ENCODE peak calls at places on chromosomes 1 and 21, in six cellular contexts. One of them, this sample, is unnamed.

GRCh38 chr1:81954388-81955023 is 153.8 kb downstream of the ADGRL2 start:
- DNase-seq in stimulated activated CD8-positive, alpha-beta memory T cell treated with anti-CD3 and anti-CD28 coated beads, Interleukin-4, amount 100 ng/mL, for 48 hours: no peak
- DNase-seq in foreskin fibroblast: no peak
- DNase-seq in activated CD4-positive, alpha-beta T cell treated with anti-CD3 and anti-CD28 coated beads, Interleukin-2, amount 10 ng/mL, durations not matched to agents 7 days and 5 days: no peak
- DNase-seq in upper lobe of right lung: no peak
- DNase-seq in nephron progenitor cell: no peak
- DNase-seq in this sample: no peak

GRCh38 chr21:26941436-26941835 is 25.5 kb downstream of the ADAMTS5 start:
- DNase-seq in nephron progenitor cell: no peak
- DNase-seq in stimulated activated CD8-positive, alpha-beta memory T cell treated with anti-CD3 and anti-CD28 coated beads, Interleukin-4, amount 100 ng/mL, for 48 hours: no peak
- DNase-seq in activated CD4-positive, alpha-beta T cell treated with anti-CD3 and anti-CD28 coated beads, Interleukin-2, amount 10 ng/mL, durations not matched to agents 7 days and 5 days: no peak
- DNase-seq in upper lobe of right lung: no peak
- DNase-seq in foreskin fibroblast: peak
- DNase-seq in this sample: no peak

GRCh38 chr1:86137458-86137857 is 19.1 kb downstream of the COL24A1 start:
- DNase-seq in activated CD4-positive, alpha-beta T cell treated with anti-CD3 and anti-CD28 coated beads, Interleukin-2, amount 10 ng/mL, durations not matched to agents 7 days and 5 days: no peak
- DNase-seq in stimulated activated CD8-positive, alpha-beta memory T cell treated with anti-CD3 and anti-CD28 coated beads, Interleukin-4, amount 100 ng/mL, for 48 hours: no peak
- DNase-seq in nephron progenitor cell: no peak
- DNase-seq in foreskin fibroblast: peak
- DNase-seq in upper lobe of right lung: no peak
- DNase-seq in this sample: no peak

GRCh38 chr1:18549896-18550295 is 69.2 kb downstream of the KLHDC7A start:
- DNase-seq in foreskin fibroblast: no peak
- DNase-seq in upper lobe of right lung: no peak
- DNase-seq in stimulated activated CD8-positive, alpha-beta memory T cell treated with anti-CD3 and anti-CD28 coated beads, Interleukin-4, amount 100 ng/mL, for 48 hours: no peak
- DNase-seq in activated CD4-positive, alpha-beta T cell treated with anti-CD3 and anti-CD28 coated beads, Interleukin-2, amount 10 ng/mL, durations not matched to agents 7 days and 5 days: no peak
- DNase-seq in nephron progenitor cell: no peak
- DNase-seq in this sample: no peak

GRCh38 chr1:18734001-18734400 is 103.4 kb downstream of the PAX7 start:
- DNase-seq in stimulated activated CD8-positive, alpha-beta memory T cell treated with anti-CD3 and anti-CD28 coated beads, Interleukin-4, amount 100 ng/mL, for 48 hours: no peak
- DNase-seq in foreskin fibroblast: no peak
- DNase-seq in activated CD4-positive, alpha-beta T cell treated with anti-CD3 and anti-CD28 coated beads, Interleukin-2, amount 10 ng/mL, durations not matched to agents 7 days and 5 days: no peak
- DNase-seq in nephron progenitor cell: no peak
- DNase-seq in upper lobe of right lung: no peak
- DNase-seq in this sample: no peak

GRCh38 chr1:209556159-209556690 is 27.3 kb upstream of the CAMK1G start:
- DNase-seq in upper lobe of right lung: no peak
- DNase-seq in nephron progenitor cell: no peak
- DNase-seq in activated CD4-positive, alpha-beta T cell treated with anti-CD3 and anti-CD28 coated beads, Interleukin-2, amount 10 ng/mL, durations not matched to agents 7 days and 5 days: no peak
- DNase-seq in stimulated activated CD8-positive, alpha-beta memory T cell treated with anti-CD3 and anti-CD28 coated beads, Interleukin-4, amount 100 ng/mL, for 48 hours: no peak
- DNase-seq in foreskin fibroblast: no peak
- DNase-seq in this sample: no peak

GRCh38 chr1:56816909-56817308 is 2.3 kb downstream of the FYB2 start:
- DNase-seq in upper lobe of right lung: no peak
- DNase-seq in stimulated activated CD8-positive, alpha-beta memory T cell treated with anti-CD3 and anti-CD28 coated beads, Interleukin-4, amount 100 ng/mL, for 48 hours: no peak
- DNase-seq in activated CD4-positive, alpha-beta T cell treated with anti-CD3 and anti-CD28 coated beads, Interleukin-2, amount 10 ng/mL, durations not matched to agents 7 days and 5 days: no peak
- DNase-seq in nephron progenitor cell: no peak
- DNase-seq in foreskin fibroblast: peak
- DNase-seq in this sample: no peak

GRCh38 chr1:67850611-67851075 is 17.4 kb upstream of the GNG12 start:
- DNase-seq in activated CD4-positive, alpha-beta T cell treated with anti-CD3 and anti-CD28 coated beads, Interleukin-2, amount 10 ng/mL, durations not matched to agents 7 days and 5 days: no peak
- DNase-seq in nephron progenitor cell: no peak
- DNase-seq in upper lobe of right lung: peak
- DNase-seq in stimulated activated CD8-positive, alpha-beta memory T cell treated with anti-CD3 and anti-CD28 coated beads, Interleukin-4, amount 100 ng/mL, for 48 hours: no peak
- DNase-seq in foreskin fibroblast: peak
- DNase-seq in this sample: no peak

GRCh38 chr1:170273556-170274501 is 128.1 kb downstream of the NTMT2 start:
- DNase-seq in activated CD4-positive, alpha-beta T cell treated with anti-CD3 and anti-CD28 coated beads, Interleukin-2, amount 10 ng/mL, durations not matched to agents 7 days and 5 days: no peak
- DNase-seq in foreskin fibroblast: peak
- DNase-seq in upper lobe of right lung: no peak
- DNase-seq in stimulated activated CD8-positive, alpha-beta memory T cell treated with anti-CD3 and anti-CD28 coated beads, Interleukin-4, amount 100 ng/mL, for 48 hours: no peak
- DNase-seq in nephron progenitor cell: no peak
- DNase-seq in this sample: no peak

GRCh38 chr1:46520063-46520911 is 30.7 kb downstream of the DMBX1 start:
- DNase-seq in stimulated activated CD8-positive, alpha-beta memory T cell treated with anti-CD3 and anti-CD28 coated beads, Interleukin-4, amount 100 ng/mL, for 48 hours: no peak
- DNase-seq in nephron progenitor cell: peak
- DNase-seq in activated CD4-positive, alpha-beta T cell treated with anti-CD3 and anti-CD28 coated beads, Interleukin-2, amount 10 ng/mL, durations not matched to agents 7 days and 5 days: no peak
- DNase-seq in foreskin fibroblast: peak
- DNase-seq in upper lobe of right lung: peak
- DNase-seq in this sample: no peak

GRCh38 chr1:167052389-167052788 is 37.8 kb downstream of the GPA33 start:
- DNase-seq in activated CD4-positive, alpha-beta T cell treated with anti-CD3 and anti-CD28 coated beads, Interleukin-2, amount 10 ng/mL, durations not matched to agents 7 days and 5 days: no peak
- DNase-seq in foreskin fibroblast: peak
- DNase-seq in nephron progenitor cell: peak
- DNase-seq in stimulated activated CD8-positive, alpha-beta memory T cell treated with anti-CD3 and anti-CD28 coated beads, Interleukin-4, amount 100 ng/mL, for 48 hours: no peak
- DNase-seq in upper lobe of right lung: no peak
- DNase-seq in this sample: peak

GRCh38 chr21:28705616-28706015 is 287.1 kb downstream of the LTN1 start:
- DNase-seq in upper lobe of right lung: no peak
- DNase-seq in nephron progenitor cell: no peak
- DNase-seq in activated CD4-positive, alpha-beta T cell treated with anti-CD3 and anti-CD28 coated beads, Interleukin-2, amount 10 ng/mL, durations not matched to agents 7 days and 5 days: no peak
- DNase-seq in stimulated activated CD8-positive, alpha-beta memory T cell treated with anti-CD3 and anti-CD28 coated beads, Interleukin-4, amount 100 ng/mL, for 48 hours: no peak
- DNase-seq in foreskin fibroblast: peak
- DNase-seq in this sample: no peak

This sample was measured in RPMI8226.